ENCODE peak calls at places on chromosome 9, in seven cellular contexts. One of them, this sample, is unnamed.

GRCh38 chr9:104993291-104993963 is 65.5 kb upstream of the ABCA1 start:
- DNase-seq in WTC11: peak
- DNase-seq in GM12878: no peak
- DNase-seq in SK-N-SH: no peak
- DNase-seq in HCT116: no peak
- DNase-seq in H1: peak
- DNase-seq in HepG2: peak
- DNase-seq in this sample: no peak

GRCh38 chr9:114051706-114052105 is 26.4 kb downstream of the AMBP start:
- DNase-seq in GM12878: no peak
- DNase-seq in SK-N-SH: no peak
- DNase-seq in HepG2: no peak
- DNase-seq in WTC11: no peak
- DNase-seq in H1: no peak
- DNase-seq in HCT116: no peak
- DNase-seq in this sample: no peak

GRCh38 chr9:100208673-100209072 is 109.6 kb downstream of the INVS start:
- DNase-seq in SK-N-SH: no peak
- DNase-seq in H1: no peak
- DNase-seq in WTC11: no peak
- DNase-seq in HepG2: no peak
- DNase-seq in GM12878: no peak
- DNase-seq in HCT116: no peak
- DNase-seq in this sample: no peak

GRCh38 chr9:114082017-114082735 is 4.1 kb upstream of the AMBP start:
- DNase-seq in H1: no peak
- DNase-seq in GM12878: peak
- DNase-seq in WTC11: peak
- DNase-seq in HepG2: peak
- DNase-seq in SK-N-SH: peak
- DNase-seq in HCT116: peak
- DNase-seq in this sample: peak

GRCh38 chr9:82254646-82255367 is 266.2 kb downstream of the SPATA31D1 start:
- DNase-seq in WTC11: no peak
- DNase-seq in HepG2: no peak
- DNase-seq in SK-N-SH: no peak
- DNase-seq in H1: no peak
- DNase-seq in GM12878: no peak
- DNase-seq in HCT116: no peak
- DNase-seq in this sample: no peak

GRCh38 chr9:127537014-127537413 is 75.1 kb upstream of the STXBP1 start:
- DNase-seq in HCT116: no peak
- DNase-seq in HepG2: no peak
- DNase-seq in SK-N-SH: no peak
- DNase-seq in WTC11: no peak
- DNase-seq in H1: no peak
- DNase-seq in GM12878: no peak
- DNase-seq in this sample: no peak

GRCh38 chr9:132748450-132748849 is 78.2 kb downstream of the GTF3C4 start:
- DNase-seq in HCT116: no peak
- DNase-seq in SK-N-SH: no peak
- DNase-seq in GM12878: no peak
- DNase-seq in H1: no peak
- DNase-seq in HepG2: no peak
- DNase-seq in WTC11: no peak
- DNase-seq in this sample: no peak

GRCh38 chr9:6924149-6924548 is 166.4 kb downstream of the KDM4C start:
- DNase-seq in SK-N-SH: no peak
- DNase-seq in WTC11: no peak
- DNase-seq in GM12878: no peak
- DNase-seq in HepG2: no peak
- DNase-seq in HCT116: no peak
- DNase-seq in H1: no peak
- DNase-seq in this sample: no peak

GRCh38 chr9:27888661-27889295 is 315.5 kb upstream of the C9orf72 start:
- DNase-seq in HCT116: peak
- DNase-seq in SK-N-SH: peak
- DNase-seq in WTC11: peak
- DNase-seq in HepG2: peak
- DNase-seq in GM12878: peak
- DNase-seq in H1: peak
- DNase-seq in this sample: peak

GRCh38 chr9:2466703-2467102 is 154.9 kb upstream of the VLDLR start:
- DNase-seq in GM12878: no peak
- DNase-seq in HepG2: no peak
- DNase-seq in SK-N-SH: no peak
- DNase-seq in HCT116: no peak
- DNase-seq in WTC11: no peak
- DNase-seq in H1: no peak
- DNase-seq in this sample: no peak

GRCh38 chr9:91658513-91659105 is 235.0 kb upstream of the NFIL3 start:
- DNase-seq in GM12878: no peak
- DNase-seq in H1: no peak
- DNase-seq in HCT116: no peak
- DNase-seq in HepG2: no peak
- DNase-seq in WTC11: no peak
- DNase-seq in SK-N-SH: no peak
- DNase-seq in this sample: no peak

GRCh38 chr9:120308495-120308894 is 271.5 kb downstream of the CDK5RAP2 start:
- DNase-seq in SK-N-SH: no peak
- DNase-seq in HCT116: no peak
- DNase-seq in WTC11: peak
- DNase-seq in H1: no peak
- DNase-seq in GM12878: no peak
- DNase-seq in HepG2: no peak
- DNase-seq in this sample: no peak

GRCh38 chr9:123710299-123710698 is 219.6 kb downstream of the DENND1A start:
- DNase-seq in H1: no peak
- DNase-seq in WTC11: no peak
- DNase-seq in HepG2: no peak
- DNase-seq in GM12878: no peak
- DNase-seq in SK-N-SH: no peak
- DNase-seq in HCT116: no peak
- DNase-seq in this sample: peak

GRCh38 chr9:115198018-115198417 is 80.1 kb upstream of the TNC start:
- DNase-seq in H1: no peak
- DNase-seq in HepG2: no peak
- DNase-seq in HCT116: no peak
- DNase-seq in WTC11: no peak
- DNase-seq in GM12878: no peak
- DNase-seq in SK-N-SH: peak
- DNase-seq in this sample: no peak

GRCh38 chr9:94639045-94639995 is at the start of gene FBP1:
- DNase-seq in WTC11: peak
- DNase-seq in H1: no peak
- DNase-seq in GM12878: no peak
- DNase-seq in SK-N-SH: no peak
- DNase-seq in HepG2: no peak
- DNase-seq in HCT116: no peak
- DNase-seq in this sample: no peak

GRCh38 chr9:89878003-89878411 is 273.2 kb downstream of the GADD45G start:
- DNase-seq in SK-N-SH: no peak
- DNase-seq in HCT116: no peak
- DNase-seq in H1: no peak
- DNase-seq in GM12878: no peak
- DNase-seq in WTC11: no peak
- DNase-seq in HepG2: no peak
- DNase-seq in this sample: no peak

GRCh38 chr9:34991833-34992375 is 2.4 kb downstream of the DNAJB5 start:
- DNase-seq in HCT116: peak
- DNase-seq in SK-N-SH: no peak
- DNase-seq in GM12878: no peak
- DNase-seq in HepG2: peak
- DNase-seq in WTC11: peak
- DNase-seq in H1: no peak
- DNase-seq in this sample: no peak

GRCh38 chr9:34988218-34989055 is 1.1 kb upstream of the DNAJB5 start:
- DNase-seq in WTC11: no peak
- DNase-seq in HCT116: no peak
- DNase-seq in HepG2: no peak
- DNase-seq in SK-N-SH: peak
- DNase-seq in H1: no peak
- DNase-seq in GM12878: no peak
- DNase-seq in this sample: no peak

GRCh38 chr9:34990908-34991832 is 1.6 kb downstream of the DNAJB5 start:
- DNase-seq in HepG2: no peak
- DNase-seq in SK-N-SH: no peak
- DNase-seq in HCT116: no peak
- DNase-seq in GM12878: no peak
- DNase-seq in WTC11: no peak
- DNase-seq in H1: no peak
- DNase-seq in this sample: no peak

GRCh38 chr9:34989056-34989945 is at the start of gene DNAJB5:
- DNase-seq in HCT116: peak
- DNase-seq in HepG2: peak
- DNase-seq in WTC11: peak
- DNase-seq in GM12878: peak
- DNase-seq in H1: peak
- DNase-seq in SK-N-SH: peak
- DNase-seq in this sample: peak

GRCh38 chr9:34989946-34990635 is 546 bp downstream of the DNAJB5 start:
- DNase-seq in SK-N-SH: peak
- DNase-seq in HepG2: no peak
- DNase-seq in HCT116: no peak
- DNase-seq in GM12878: no peak
- DNase-seq in H1: no peak
- DNase-seq in WTC11: peak
- DNase-seq in this sample: no peak
- TF ChIP-seq MAX in SK-N-SH: no peak
- TF ChIP-seq MAX in HepG2: no peak
- TF ChIP-seq MAX in HCT116: no peak
- TF ChIP-seq MAX in GM12878: no peak
- TF ChIP-seq MAX in H1: peak
- TF ChIP-seq MAX in WTC11: no peak
- TF ChIP-seq MAX in this sample: no peak

GRCh38 chr9:93022066-93022465 is 36.4 kb upstream of the SUSD3 start:
- DNase-seq in WTC11: no peak
- DNase-seq in SK-N-SH: no peak
- DNase-seq in HepG2: no peak
- DNase-seq in H1: no peak
- DNase-seq in GM12878: no peak
- DNase-seq in HCT116: no peak
- DNase-seq in this sample: no peak
- TF ChIP-seq MAX in WTC11: no peak
- TF ChIP-seq MAX in SK-N-SH: no peak
- TF ChIP-seq MAX in HepG2: no peak
- TF ChIP-seq MAX in H1: no peak
- TF ChIP-seq MAX in GM12878: no peak
- TF ChIP-seq MAX in HCT116: no peak
- TF ChIP-seq MAX in this sample: no peak

DNA sequence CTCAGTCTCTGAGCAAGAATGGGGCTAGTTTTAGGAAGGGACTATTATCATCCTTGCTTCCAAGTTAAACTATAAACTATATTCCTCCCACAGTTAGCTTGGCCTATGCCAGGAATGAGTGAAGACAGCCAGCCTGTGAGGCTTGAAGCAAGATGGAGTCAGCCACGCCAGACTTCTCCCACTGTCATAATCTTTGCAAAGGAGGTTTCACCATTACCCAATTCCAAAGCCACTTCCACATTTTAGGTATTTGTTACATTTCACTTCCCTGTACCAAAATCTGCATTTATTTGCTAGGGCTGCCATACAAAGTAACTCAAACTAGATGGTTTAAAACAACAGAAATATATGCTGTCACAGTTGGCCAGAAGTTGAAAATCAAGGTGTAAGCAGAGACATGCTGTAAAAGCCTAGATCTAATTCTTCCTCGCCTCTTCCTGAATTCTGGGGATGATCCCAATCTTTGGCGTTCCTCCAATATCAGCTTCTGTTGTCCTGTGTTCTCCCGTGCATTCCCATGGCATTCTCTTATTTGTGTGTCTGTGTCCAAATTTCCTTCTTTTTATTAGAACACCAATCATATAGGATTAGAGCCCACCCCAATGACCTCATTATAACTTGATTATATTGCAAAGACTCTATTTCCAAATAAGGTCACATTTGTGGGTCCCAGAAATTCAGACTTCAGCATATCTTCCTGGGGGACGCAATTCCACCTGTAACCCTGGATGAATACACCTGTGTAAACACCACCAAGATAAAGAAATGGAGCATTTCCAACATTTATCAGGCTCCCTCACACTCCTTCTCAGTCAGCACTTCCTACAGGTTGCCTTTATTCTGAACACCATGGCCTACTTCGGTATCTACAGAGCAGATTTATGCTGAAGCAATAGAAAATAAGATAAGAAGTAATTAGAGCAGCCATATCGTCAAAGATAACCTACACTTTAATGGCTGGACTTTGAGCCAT is 126.8 kb downstream of the GCNT1 start:
- DNase-seq in WTC11: no peak
- DNase-seq in GM12878: no peak
- DNase-seq in SK-N-SH: no peak
- DNase-seq in H1: no peak
- DNase-seq in HepG2: no peak
- DNase-seq in HCT116: no peak
- DNase-seq in this sample: no peak
- TF ChIP-seq MAX in WTC11: no peak
- TF ChIP-seq MAX in GM12878: no peak
- TF ChIP-seq MAX in SK-N-SH: no peak
- TF ChIP-seq MAX in H1: no peak
- TF ChIP-seq MAX in HepG2: no peak
- TF ChIP-seq MAX in HCT116: no peak
- TF ChIP-seq MAX in this sample: no peak

GRCh38 chr9:110502842-110503241 is 76.7 kb downstream of the SVEP1 start:
- DNase-seq in GM12878: no peak
- DNase-seq in H1: no peak
- DNase-seq in SK-N-SH: no peak
- DNase-seq in HepG2: no peak
- DNase-seq in HCT116: no peak
- DNase-seq in WTC11: no peak
- DNase-seq in this sample: no peak
- TF ChIP-seq MAX in GM12878: no peak
- TF ChIP-seq MAX in H1: no peak
- TF ChIP-seq MAX in SK-N-SH: no peak
- TF ChIP-seq MAX in HepG2: no peak
- TF ChIP-seq MAX in HCT116: no peak
- TF ChIP-seq MAX in WTC11: no peak
- TF ChIP-seq MAX in this sample: no peak

DNA sequence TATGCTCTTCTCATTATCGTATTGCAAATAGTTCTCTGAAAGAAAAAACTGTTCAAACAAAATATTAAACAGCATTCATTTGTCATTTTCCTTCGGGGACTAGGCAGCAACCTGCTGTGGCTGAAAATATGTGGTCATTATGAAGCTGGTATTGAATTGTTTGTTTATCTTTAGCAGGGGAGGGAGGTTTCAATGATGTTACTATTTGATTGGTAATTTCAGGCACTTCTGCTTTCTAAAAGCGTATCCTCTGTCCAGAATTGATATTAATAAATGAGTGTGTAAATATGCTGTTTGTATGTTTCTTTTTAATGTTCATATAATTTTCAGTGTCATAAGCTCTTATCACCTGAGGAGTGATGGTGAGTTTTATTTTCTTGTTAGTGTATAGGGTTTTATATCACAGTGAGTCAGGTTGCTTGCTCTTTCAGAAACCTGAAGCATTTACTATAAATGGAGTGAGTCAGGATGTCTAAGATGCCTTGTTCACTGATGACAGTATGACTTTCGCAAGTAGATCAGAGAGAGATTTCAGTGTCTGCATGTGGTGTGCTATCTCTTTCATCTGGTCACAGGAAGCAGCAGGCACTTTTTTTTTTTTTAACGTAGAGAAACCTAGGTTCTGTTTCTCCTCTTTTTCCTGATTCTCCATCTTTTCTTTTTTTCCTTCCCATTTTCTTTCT is 236.9 kb downstream of the DMRTA1 start:
- DNase-seq in WTC11: no peak
- DNase-seq in HCT116: no peak
- DNase-seq in SK-N-SH: no peak
- DNase-seq in H1: no peak
- DNase-seq in GM12878: no peak
- DNase-seq in HepG2: no peak
- DNase-seq in this sample: peak
- TF ChIP-seq MAX in WTC11: no peak
- TF ChIP-seq MAX in HCT116: no peak
- TF ChIP-seq MAX in SK-N-SH: no peak
- TF ChIP-seq MAX in H1: no peak
- TF ChIP-seq MAX in GM12878: no peak
- TF ChIP-seq MAX in HepG2: no peak
- TF ChIP-seq MAX in this sample: no peak

This sample was measured in A549.